ENCODE peak calls at places on chromosomes 3 and 15, in six cellular contexts. C is ovary, M is spleen, G is right lobe of liver, L is A549, I is breast epithelium. E is an unnamed sample.

GRCh38 chr3:138686771-138687221 is 78.2 kb downstream of the FAIM start:
- DNase-seq in L (no peak), C (no peak), G (no peak), M (no peak), I (no peak), E (no peak)

GRCh38 chr15:26974120-26974780 is 3.3 kb downstream of the GABRG3 start:
- DNase-seq in M (no peak), L (peak), G (no peak), C (no peak), I (no peak), E (no peak)

GRCh38 chr15:30921781-30922371 is 18.2 kb downstream of the FAN1 start:
- DNase-seq in M (no peak), I (no peak), G (peak), L (no peak), C (no peak), E (peak)

GRCh38 chr3:66115858-66116654 is 77.3 kb upstream of the MAGI1 start:
- DNase-seq in I (peak), G (no peak), L (peak), C (peak), M (no peak), E (peak)

GRCh38 chr3:142987080-142987700 is 14.2 kb upstream of the U2SURP start:
- DNase-seq in G (no peak), I (no peak), C (no peak), M (no peak), L (peak), E (no peak)

GRCh38 chr3:129485681-129486056 is 42.8 kb upstream of the RHO start:
- DNase-seq in L (no peak), I (peak), M (peak), G (peak), C (peak), E (peak)

GRCh38 chr3:164458986-164459385 is 619.3 kb downstream of the SI start:
- DNase-seq in L (no peak), G (no peak), M (no peak), I (no peak), C (no peak), E (no peak)

GRCh38 chr15:66480267-66480666 is 17.3 kb downstream of the SNAPC5 start:
- DNase-seq in G (no peak), I (no peak), C (no peak), L (no peak), M (no peak), E (no peak)

GRCh38 chr15:40939909-40940801 is 11.0 kb downstream of the DLL4 start:
- DNase-seq in G (no peak), I (no peak), L (no peak), M (peak), C (no peak), E (peak)

GRCh38 chr15:36844453-36845094 is 255.8 kb downstream of the MEIS2 start:
- DNase-seq in C (no peak), G (no peak), I (no peak), M (no peak), L (no peak), E (no peak)

GRCh38 chr3:15796771-15797599 is 794 bp downstream of the ANKRD28 start:
- DNase-seq in I (no peak), G (no peak), M (no peak), L (peak), C (no peak), E (no peak)

GRCh38 chr3:106643684-106644161 is 733.5 kb upstream of the CCDC54 start:
- DNase-seq in L (no peak), C (no peak), G (no peak), M (peak), I (no peak), E (no peak)

GRCh38 chr3:51708216-51708845 is 1.5 kb downstream of the GRM2 start:
- DNase-seq in C (no peak), L (no peak), G (no peak), M (peak), I (no peak), E (no peak)

GRCh38 chr3:107650788-107651187 is 128.0 kb downstream of the BBX start:
- DNase-seq in G (no peak), M (no peak), C (no peak), I (no peak), L (no peak), E (no peak)

GRCh38 chr15:88395241-88395640 is 71.9 kb downstream of the MRPL46 start:
- DNase-seq in I (no peak), G (no peak), L (no peak), C (no peak), M (no peak), E (no peak)

GRCh38 chr3:40170395-40170794 is 139.1 kb upstream of the EIF1B start:
- DNase-seq in I (no peak), C (no peak), L (no peak), M (no peak), G (no peak), E (no peak)

GRCh38 chr3:72818915-72819314 is 29.3 kb downstream of the SHQ1 start:
- DNase-seq in G (no peak), C (no peak), L (no peak), I (no peak), M (no peak), E (no peak)

GRCh38 chr3:139939681-139940190 is 4.8 kb downstream of the CLSTN2 start:
- DNase-seq in M (no peak), L (no peak), G (no peak), C (no peak), I (no peak), E (no peak)
- H3K27ac ChIP-seq in M (no peak), L (no peak), G (no peak), C (no peak), I (no peak), E (no peak)

GRCh38 chr3:187594272-187594671 is 75.9 kb downstream of the SST start:
- DNase-seq in C (no peak), I (no peak), M (no peak), L (no peak), G (no peak), E (no peak)
- TF ChIP-seq POLR2A in C (no peak), I (no peak), M (no peak), L (no peak), G (no peak), E (no peak)

GRCh38 chr3:59818-60217 is 136.7 kb upstream of the CHL1 start:
- DNase-seq in I (no peak), G (no peak), C (no peak), L (no peak), M (no peak), E (no peak)

GRCh38 chr3:56672-57071 is 139.9 kb upstream of the CHL1 start:
- DNase-seq in L (no peak), I (no peak), C (no peak), M (no peak), G (no peak), E (no peak)

GRCh38 chr3:54240-54639 is 142.3 kb upstream of the CHL1 start:
- DNase-seq in G (no peak), I (no peak), C (no peak), L (no peak), M (no peak), E (no peak)
- TF ChIP-seq CTCF in G (no peak), I (no peak), C (no peak), L (no peak), M (no peak), E (no peak)

GRCh38 chr3:24287728-24288450 is 206.8 kb downstream of the THRB start:
- DNase-seq in L (no peak), M (no peak), G (no peak), I (peak), C (no peak), E (no peak)
- H3K27ac ChIP-seq in L (no peak), M (no peak), G (no peak), I (peak), C (no peak), E (peak)

DNA sequence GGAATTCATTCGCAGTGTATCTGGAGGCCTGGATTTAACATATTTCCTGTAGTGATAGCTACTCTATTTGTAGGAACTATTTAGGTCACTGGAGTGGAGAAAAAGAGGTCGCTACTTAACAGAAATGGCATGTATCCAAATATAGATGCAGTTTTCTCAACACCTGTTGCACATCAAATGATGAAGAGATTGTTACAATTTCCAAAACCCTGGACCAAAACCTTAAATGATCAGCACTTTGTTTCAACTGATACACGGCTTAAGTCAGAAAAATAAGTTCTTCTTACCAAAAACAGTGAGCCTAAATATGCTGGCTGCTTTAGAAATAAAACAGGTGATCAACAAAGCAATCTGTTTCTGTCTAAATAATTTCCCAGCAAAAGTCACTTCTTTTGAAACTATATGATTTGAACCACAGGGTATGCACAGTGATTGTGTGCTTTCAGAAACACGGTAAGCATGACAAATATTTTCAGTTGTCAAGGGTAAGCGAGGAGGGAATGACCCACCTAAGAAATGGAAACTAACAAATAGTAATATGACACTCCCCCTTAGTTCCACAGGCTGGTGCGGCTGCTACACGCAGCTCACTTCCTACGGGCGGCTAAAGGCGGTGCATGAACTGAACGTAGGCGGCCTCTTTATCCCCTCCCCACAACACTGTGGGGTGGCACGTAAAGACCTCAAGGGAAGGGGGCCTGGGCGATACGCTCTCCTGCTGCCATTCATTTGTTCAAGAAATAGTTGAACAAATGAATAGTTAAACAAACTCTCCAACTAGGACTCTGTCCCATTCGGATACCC is 1.1 kb downstream of the EHD4 start:
- DNase-seq in M (peak), C (peak), G (peak), I (peak), L (peak), E (peak)
- TF ChIP-seq POLR2A in M (peak), C (no peak), G (peak), I (no peak), L (no peak), E (no peak)

GRCh38 chr3:32395451-32395970 is 3.9 kb downstream of the CMTM7 start:
- DNase-seq in I (no peak), C (no peak), M (no peak), L (no peak), G (no peak), E (no peak)

GRCh38 chr3:32387512-32387911 is 4.1 kb upstream of the CMTM7 start:
- DNase-seq in G (no peak), I (no peak), L (no peak), M (no peak), C (no peak), E (no peak)

GRCh38 chr3:32392530-32393302 is 1.1 kb downstream of the CMTM7 start:
- DNase-seq in M (no peak), C (peak), L (peak), I (peak), G (no peak), E (peak)

DNA sequence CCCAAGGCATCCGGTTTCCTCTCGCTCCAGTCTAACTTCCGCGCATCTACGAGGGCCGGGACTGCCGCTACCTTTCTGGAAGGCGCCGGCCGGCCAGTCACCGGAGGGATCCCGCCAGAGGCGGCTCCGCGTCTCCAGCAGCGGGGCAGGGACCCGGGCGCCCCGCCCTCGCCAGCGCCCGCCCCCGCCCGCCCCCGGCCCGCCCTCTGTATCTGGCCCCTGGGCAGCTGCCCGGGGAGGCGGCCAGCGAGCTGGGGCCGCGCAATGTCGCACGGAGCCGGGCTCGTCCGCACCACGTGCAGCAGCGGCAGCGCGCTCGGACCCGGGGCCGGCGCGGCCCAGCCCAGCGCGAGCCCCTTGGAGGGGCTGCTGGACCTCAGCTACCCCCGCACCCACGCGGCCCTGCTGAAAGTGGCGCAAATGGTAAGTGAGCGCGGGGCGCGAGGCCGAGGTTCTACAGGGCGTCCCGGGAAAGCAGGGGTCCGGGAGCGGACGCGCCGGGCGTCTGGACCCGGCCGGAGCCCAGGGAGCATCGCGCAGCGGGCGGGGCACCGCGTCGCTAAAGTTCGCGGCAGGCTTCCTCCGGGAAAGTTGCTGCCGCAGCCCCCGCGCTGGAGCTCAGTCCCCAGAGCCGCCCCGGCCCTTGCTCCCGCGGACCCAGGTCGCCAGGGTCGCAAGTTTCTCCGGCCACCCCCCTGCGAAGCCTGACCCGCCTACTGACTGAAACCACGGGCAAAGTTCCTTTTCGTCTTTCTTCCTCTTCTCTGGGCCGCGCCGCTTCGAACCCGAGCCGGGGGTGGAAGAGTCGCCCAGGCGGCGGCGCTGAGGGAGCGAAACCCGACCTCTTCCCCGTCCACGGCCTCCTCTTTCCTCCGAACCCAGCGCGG is at the start of gene CMTM7:
- DNase-seq in I (peak), L (peak), M (peak), G (peak), C (peak), E (peak)
- TF ChIP-seq CTCF in I (no peak), L (no peak), M (no peak), G (no peak), C (no peak), E (no peak)

GRCh38 chr3:112640333-112640863 is 545 bp downstream of the CCDC80 start:
- DNase-seq in I (no peak), C (peak), M (no peak), G (no peak), L (peak), E (no peak)

GRCh38 chr3:112643621-112644236 is 2.8 kb upstream of the CCDC80 start:
- DNase-seq in C (no peak), M (no peak), G (no peak), L (no peak), I (no peak), E (no peak)

GRCh38 chr3:112640864-112641751 is at the start of gene CCDC80:
- DNase-seq in I (no peak), C (peak), L (peak), G (no peak), M (no peak), E (no peak)

GRCh38 chr3:112644453-112644852 is 3.5 kb upstream of the CCDC80 start:
- DNase-seq in C (no peak), M (no peak), G (no peak), L (no peak), I (no peak), E (no peak)

GRCh38 chr3:112642912-112643506 is 2.1 kb upstream of the CCDC80 start:
- DNase-seq in M (peak), G (peak), L (peak), C (peak), I (peak), E (peak)
- H3K27ac ChIP-seq in M (no peak), G (no peak), L (peak), C (no peak), I (no peak), E (no peak)